ENCODE peak calls at places on chromosomes 7 and 10, in seven cellular contexts. D is HCT116, Q is K562, P is H1, Z is HepG2, R is SK-N-SH, Y is GM12878. E is an unnamed sample.

GRCh38 chr7:159019111-159019510 is 125.6 kb downstream of the VIPR2 start:
- DNase-seq in D (no peak), Q (no peak), P (no peak), Z (no peak), R (no peak), Y (no peak), E (no peak)

GRCh38 chr7:4634166-4634565 is 47.9 kb upstream of the FOXK1 start:
- DNase-seq in D (no peak), Q (no peak), P (no peak), Z (no peak), R (no peak), Y (no peak), E (no peak)

GRCh38 chr10:102196893-102197292 is 29.2 kb upstream of the ELOVL3 start:
- DNase-seq in D (no peak), Q (no peak), P (no peak), Z (no peak), R (no peak), Y (no peak), E (no peak)

GRCh38 chr7:815284-816216 is 16.7 kb upstream of the SUN1 start:
- DNase-seq in D (no peak), Q (peak), P (peak), Z (no peak), R (peak), Y (no peak), E (peak)

GRCh38 chr7:36633377-36633776 is 90.9 kb downstream of the AOAH start:
- DNase-seq in D (no peak), Q (no peak), P (peak), Z (no peak), R (no peak), Y (no peak), E (no peak)

GRCh38 chr10:4980793-4981192 is 17.6 kb downstream of the AKR1C1 start:
- DNase-seq in D (no peak), Q (no peak), P (no peak), Z (no peak), R (no peak), Y (no peak), E (no peak)

GRCh38 chr10:18144928-18145327 is 4.7 kb downstream of the CACNB2 start:
- DNase-seq in D (no peak), Q (no peak), P (no peak), Z (no peak), R (peak), Y (no peak), E (no peak)

GRCh38 chr10:114507449-114507848 is 103.1 kb upstream of the AFAP1L2 start:
- DNase-seq in D (no peak), Q (no peak), P (no peak), Z (no peak), R (no peak), Y (no peak), E (no peak)

GRCh38 chr10:44280211-44280610 is 104.7 kb downstream of the CXCL12 start:
- DNase-seq in D (no peak), Q (no peak), P (no peak), Z (no peak), R (no peak), Y (no peak), E (no peak)

GRCh38 chr10:44281089-44281613 is 103.7 kb downstream of the CXCL12 start:
- DNase-seq in D (no peak), Q (no peak), P (no peak), Z (no peak), R (no peak), Y (no peak), E (no peak)

GRCh38 chr10:44281662-44282061 is 103.2 kb downstream of the CXCL12 start:
- DNase-seq in D (no peak), Q (no peak), P (no peak), Z (no peak), R (no peak), Y (no peak), E (no peak)

GRCh38 chr10:44279376-44279775 is 105.5 kb downstream of the CXCL12 start:
- DNase-seq in D (no peak), Q (no peak), P (no peak), Z (no peak), R (no peak), Y (no peak), E (no peak)

DNA sequence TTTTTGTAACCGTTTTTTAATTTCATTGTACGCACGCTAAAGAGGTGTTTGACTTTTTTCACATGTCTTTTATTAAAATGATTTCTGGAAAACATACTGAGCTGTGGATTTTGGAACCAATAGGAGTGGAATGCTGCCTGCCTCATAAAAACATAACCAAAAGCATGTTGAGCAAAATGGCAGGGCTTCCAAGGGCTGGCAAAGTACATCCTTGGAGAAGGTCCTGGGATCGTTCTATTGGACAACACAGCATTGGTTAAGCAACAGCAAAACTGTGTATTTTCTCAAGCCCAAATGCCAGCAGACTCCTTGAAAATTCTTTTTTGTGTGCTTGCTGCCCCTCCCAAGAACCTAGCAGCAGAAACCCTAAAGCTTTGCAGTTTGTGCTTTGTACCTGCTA is 104.3 kb downstream of the CXCL12 start:
- DNase-seq in D (no peak), Q (no peak), P (no peak), Z (no peak), R (no peak), Y (no peak), E (no peak)
- TF ChIP-seq JUND in D (no peak), Q (no peak), P (no peak), Z (no peak), R (no peak), Y (no peak), E (no peak)

DNA sequence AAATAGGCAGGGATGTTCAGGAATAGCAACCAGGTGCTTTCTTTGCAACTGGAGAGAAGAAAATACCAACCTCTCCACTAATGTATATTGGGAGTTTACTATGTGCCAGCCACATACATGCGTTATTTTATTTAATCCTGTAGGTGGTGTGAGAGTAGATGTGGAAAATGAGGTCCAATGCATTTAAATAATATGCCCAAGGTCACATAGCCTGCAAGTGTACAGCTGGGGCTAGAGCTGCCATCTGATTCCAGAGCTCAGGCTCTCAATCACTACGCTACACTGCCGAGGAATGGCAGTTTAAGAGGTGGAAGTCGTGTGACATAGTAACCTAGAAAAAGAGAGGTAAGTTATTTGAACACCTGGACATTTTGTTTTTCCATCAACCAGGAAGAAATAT is 277.0 kb downstream of the EXOC4 start:
- DNase-seq in D (no peak), Q (no peak), P (no peak), Z (no peak), R (no peak), Y (no peak), E (peak)
- TF ChIP-seq JUND in D (no peak), Q (no peak), P (no peak), Z (no peak), R (no peak), Y (no peak), E (no peak)

DNA sequence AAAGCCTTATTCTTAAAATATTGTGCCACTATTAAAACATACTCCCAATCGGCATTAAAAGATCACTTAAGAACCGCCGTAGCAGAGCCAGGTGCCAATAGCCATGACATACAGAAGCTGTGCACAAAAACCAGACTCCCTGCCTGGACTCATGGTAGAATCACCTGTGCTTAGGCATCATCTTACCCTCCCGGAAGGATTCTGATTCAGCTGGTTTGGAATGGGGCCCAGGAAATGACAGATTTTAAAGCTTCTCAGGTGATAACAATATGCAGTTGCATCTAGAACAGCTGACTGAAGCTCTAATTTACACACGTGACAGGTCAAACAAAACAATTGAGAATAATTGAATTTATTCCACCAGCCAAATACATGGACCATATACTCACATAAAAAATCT is 10.7 kb downstream of the A1CF start:
- DNase-seq in D (no peak), Q (no peak), P (no peak), Z (no peak), R (no peak), Y (no peak), E (no peak)
- TF ChIP-seq JUND in D (no peak), Q (no peak), P (no peak), Z (no peak), R (no peak), Y (no peak), E (no peak)

DNA sequence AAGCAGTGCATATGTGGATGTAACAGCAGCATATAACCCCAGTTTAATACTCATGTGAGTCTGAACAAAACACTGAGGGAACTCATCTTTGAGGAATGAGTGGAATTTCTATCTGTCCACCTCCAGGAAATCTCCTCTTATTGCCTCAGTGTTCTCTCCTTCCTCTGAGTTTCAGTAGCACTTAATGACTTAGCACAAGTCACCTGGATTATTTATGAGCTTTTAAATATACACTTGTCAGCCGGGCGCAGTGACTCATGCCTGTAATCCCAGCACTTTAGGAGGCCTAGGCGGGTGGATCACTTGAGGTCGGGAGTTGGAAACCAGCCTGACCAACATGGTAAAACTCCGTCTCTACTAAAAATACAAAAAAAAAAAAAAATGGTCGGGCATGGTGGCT is 4.3 kb downstream of the LRRC20 start:
- DNase-seq in D (peak), Q (no peak), P (no peak), Z (no peak), R (no peak), Y (no peak), E (no peak)
- TF ChIP-seq JUND in D (peak), Q (peak), P (no peak), Z (no peak), R (peak), Y (no peak), E (no peak)